ENCODE peak calls at places on chromosomes 4 and X, in six cellular contexts. H is HepG2, J is K562, M is A549, B is upper lobe of left lung, U is GM12878. I is an unnamed sample. For H3K4me1, the result is how much of the 10 kb centered on the place peaks cover.

GRCh38 chr4:146643812-146644401 is 5.2 kb downstream of the POU4F2 start:
- ATAC-seq in U (peak), J (peak), B (no peak), H (peak), M (no peak), I (no peak)

GRCh38 chr4:183848762-183849161 is 56.3 kb upstream of the STOX2 start:
- ATAC-seq in M (no peak), J (no peak), B (no peak), H (no peak), U (no peak), I (no peak)

GRCh38 chrX:153582896-153583295 is 16.0 kb downstream of the CCNQ start:
- ATAC-seq in M (no peak), U (peak), J (peak), H (peak), B (no peak), I (no peak)

GRCh38 chr4:123952530-123953274 is 556.1 kb downstream of the SPRY1 start:
- ATAC-seq in U (no peak), M (no peak), B (no peak), J (no peak), H (no peak), I (no peak)

GRCh38 chr4:48315728-48316630 is 25.4 kb upstream of the SLAIN2 start:
- ATAC-seq in H (peak), M (peak), B (peak), U (peak), J (peak), I (peak)

GRCh38 chr4:30903493-30903892 is 183.3 kb downstream of the PCDH7 start:
- ATAC-seq in H (no peak), M (no peak), U (no peak), B (peak), J (no peak), I (no peak)

GRCh38 chr4:147134536-147135210 is 189.0 kb upstream of the TTC29 start:
- ATAC-seq in J (no peak), H (no peak), B (no peak), M (no peak), U (no peak), I (no peak)

GRCh38 chrX:10103023-10103422 is 53.8 kb upstream of the CLCN4 start:
- ATAC-seq in J (no peak), H (no peak), M (no peak), U (no peak), B (peak), I (no peak)

GRCh38 chr4:78325244-78326187 is 226.1 kb upstream of the ANXA3 start:
- ATAC-seq in M (peak), J (no peak), H (no peak), B (no peak), U (no peak), I (no peak)

GRCh38 chrX:56812515-56813105 is 83.6 kb downstream of the NBDY start:
- ATAC-seq in U (peak), B (peak), M (no peak), H (no peak), J (peak), I (no peak)

GRCh38 chr4:168636506-168637176 is 139.8 kb downstream of the PALLD start:
- ATAC-seq in H (no peak), U (no peak), M (peak), J (no peak), B (peak), I (peak)

GRCh38 chrX:155953055-155953454 is 44.4 kb upstream of the IL9R start:
- ATAC-seq in J (no peak), U (no peak), M (no peak), H (no peak), B (no peak), I (no peak)

GRCh38 chrX:150696264-150696789 is 3.1 kb downstream of the MTMR1 start:
- ATAC-seq in M (no peak), H (no peak), J (no peak), B (no peak), U (peak), I (no peak)

GRCh38 chr4:110059556-110060191 is 138.7 kb downstream of the ELOVL6 start:
- ATAC-seq in B (no peak), H (no peak), J (no peak), M (peak), U (peak), I (no peak)

GRCh38 chr4:164935363-164935762 is 42.1 kb downstream of the TRIM61 start:
- ATAC-seq in H (peak), B (no peak), M (peak), J (peak), U (peak), I (no peak)

GRCh38 chr4:15797320-15797719 is 19.2 kb downstream of the CD38 start:
- ATAC-seq in U (no peak), B (no peak), M (no peak), J (no peak), H (no peak), I (no peak)

GRCh38 chrX:41703574-41704029 is 14.8 kb downstream of the GPR34 start:
- ATAC-seq in J (no peak), B (no peak), U (peak), H (no peak), M (no peak), I (no peak)

GRCh38 chr4:142567620-142568451 is 278.3 kb downstream of the INPP4B start:
- ATAC-seq in H (no peak), B (peak), U (peak), J (no peak), M (peak), I (no peak)

GRCh38 chr4:8528713-8529112 is 51.5 kb upstream of the GPR78 start:
- ATAC-seq in J (no peak), B (no peak), H (no peak), U (peak), M (no peak), I (no peak)

GRCh38 chr4:102817021-102817605 is 10.2 kb downstream of the UBE2D3 start:
- ATAC-seq in M (no peak), U (peak), J (no peak), B (no peak), H (no peak), I (no peak)

GRCh38 chr4:133320576-133321170 is 171.6 kb downstream of the PCDH10 start:
- ATAC-seq in J (peak), H (peak), M (peak), B (no peak), U (peak), I (no peak)

GRCh38 chrX:8868906-8869305 is 67.7 kb upstream of the FAM9A start:
- ATAC-seq in J (no peak), B (no peak), H (no peak), U (no peak), M (peak), I (no peak)

GRCh38 chr4:23931489-23931830 is 41.6 kb upstream of the PPARGC1A start:
- ATAC-seq in M (no peak), J (no peak), U (no peak), B (no peak), H (no peak), I (peak)
- H3K4me1 ChIP-seq in M (under half), J (under half), U (under half), B (under half), H (under half), I (under half)

DNA sequence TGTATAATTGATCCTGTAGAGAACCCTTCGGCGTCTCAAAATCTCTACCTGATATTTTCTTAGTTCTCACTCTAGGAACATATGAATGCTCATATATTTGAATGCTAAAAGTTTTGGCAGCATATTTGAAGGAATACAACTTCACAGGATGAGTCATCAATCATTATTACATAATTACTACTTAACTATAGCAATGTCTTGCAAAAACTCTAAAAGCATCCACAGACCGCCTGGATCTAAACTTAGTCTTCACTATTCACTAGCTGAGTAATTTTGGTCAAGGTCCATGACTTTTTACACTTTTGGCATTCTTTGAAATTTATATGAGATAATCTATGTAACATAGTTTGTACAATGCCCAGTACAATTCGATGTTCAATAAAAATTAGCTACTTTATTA is 194.7 kb downstream of the DTHD1 start:
- ATAC-seq in M (no peak), H (no peak), J (no peak), U (no peak), B (no peak), I (no peak)
- H3K4me3 ChIP-seq in M (no peak), H (no peak), J (no peak), U (no peak), B (no peak), I (no peak)

GRCh38 chr4:95092762-95093161 is 335.0 kb downstream of the BMPR1B start:
- ATAC-seq in M (no peak), J (no peak), H (no peak), U (no peak), B (no peak), I (no peak)

GRCh38 chr4:95093936-95094929 is 336.5 kb downstream of the BMPR1B start:
- ATAC-seq in H (no peak), U (no peak), J (no peak), B (no peak), M (peak), I (no peak)

GRCh38 chr4:95095352-95095974 is 337.7 kb downstream of the BMPR1B start:
- ATAC-seq in B (peak), U (no peak), H (peak), M (peak), J (no peak), I (no peak)

GRCh38 chr4:95091272-95091671 is 333.5 kb downstream of the BMPR1B start:
- ATAC-seq in B (no peak), M (peak), J (no peak), U (no peak), H (no peak), I (no peak)

GRCh38 chr4:95093460-95093859 is 335.7 kb downstream of the BMPR1B start:
- ATAC-seq in M (no peak), J (no peak), U (no peak), H (no peak), B (no peak), I (no peak)
- TF ChIP-seq EP300 in M (no peak), J (no peak), U (no peak), H (no peak), B (no peak), I (no peak)

GRCh38 chr4:25818293-25819240 is 44.2 kb downstream of the SEL1L3 start:
- ATAC-seq in H (no peak), U (no peak), B (no peak), J (no peak), M (no peak), I (no peak)

GRCh38 chr4:25815586-25815985 is 47.2 kb downstream of the SEL1L3 start:
- ATAC-seq in J (no peak), H (no peak), U (no peak), M (no peak), B (no peak), I (no peak)

GRCh38 chr4:25814737-25815136 is 48.1 kb downstream of the SEL1L3 start:
- ATAC-seq in J (no peak), B (peak), H (no peak), M (peak), U (no peak), I (no peak)

GRCh38 chr4:25816591-25817058 is 46.2 kb downstream of the SEL1L3 start:
- ATAC-seq in M (no peak), H (no peak), J (no peak), B (no peak), U (no peak), I (no peak)

DNA sequence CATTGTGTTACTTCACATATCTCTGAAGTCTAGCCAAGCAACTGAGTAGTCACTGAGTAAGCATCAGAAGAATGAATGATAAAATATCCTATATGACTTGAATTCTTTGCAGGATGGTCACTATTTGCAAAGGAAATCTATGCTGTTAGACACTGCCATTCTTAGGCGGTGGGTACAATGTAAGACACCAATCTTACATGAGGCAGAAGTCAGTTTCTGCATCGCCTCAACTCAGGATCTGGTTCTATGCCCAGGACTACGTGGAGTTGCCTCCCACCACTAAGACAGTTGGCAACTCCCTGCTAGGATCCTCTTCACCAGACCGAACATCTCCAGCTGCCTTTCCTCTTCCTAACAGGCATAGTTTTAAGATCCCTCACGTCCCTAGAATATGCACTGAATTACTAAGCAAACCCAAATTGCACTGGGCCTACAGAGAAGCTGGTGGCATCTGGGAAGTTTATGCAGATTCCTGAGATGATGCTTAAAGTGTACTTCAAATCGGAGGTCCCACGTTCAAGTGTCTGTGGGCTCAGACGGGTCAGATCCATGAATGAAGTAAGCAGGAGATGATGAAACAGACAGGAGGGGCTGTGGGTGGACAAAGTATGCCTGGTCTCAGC is 45.6 kb downstream of the SEL1L3 start:
- ATAC-seq in M (peak), B (no peak), U (no peak), H (no peak), J (no peak), I (no peak)
- H3K4me1 ChIP-seq in M (half or more), B (under half), U (under half), H (under half), J (under half), I (under half)

DNA sequence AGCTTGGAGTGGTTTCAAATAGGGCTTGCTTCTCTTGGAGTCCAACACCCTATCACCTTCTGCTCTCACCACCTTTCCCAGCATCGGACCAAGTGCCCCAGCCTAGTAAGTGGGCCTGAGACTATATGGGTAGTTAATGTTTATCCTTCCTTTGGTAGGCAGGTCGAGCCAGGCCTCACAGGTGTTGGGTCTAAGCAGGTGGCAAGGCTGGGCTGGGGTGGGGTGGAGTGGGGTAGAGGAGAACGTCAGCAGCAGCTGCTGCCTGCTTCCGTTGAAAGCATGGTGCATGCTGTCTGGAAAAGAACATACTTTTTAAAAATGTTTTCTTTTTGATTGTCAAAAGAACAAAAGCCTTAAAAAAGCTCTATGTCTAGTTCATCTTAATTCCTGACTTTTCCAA is 1.3 kb downstream of the DRP2 start:
- ATAC-seq in M (no peak), U (no peak), J (no peak), B (no peak), H (no peak), I (no peak)
- H3K4me3 ChIP-seq in M (no peak), U (no peak), J (no peak), B (no peak), H (no peak), I (no peak)

DNA sequence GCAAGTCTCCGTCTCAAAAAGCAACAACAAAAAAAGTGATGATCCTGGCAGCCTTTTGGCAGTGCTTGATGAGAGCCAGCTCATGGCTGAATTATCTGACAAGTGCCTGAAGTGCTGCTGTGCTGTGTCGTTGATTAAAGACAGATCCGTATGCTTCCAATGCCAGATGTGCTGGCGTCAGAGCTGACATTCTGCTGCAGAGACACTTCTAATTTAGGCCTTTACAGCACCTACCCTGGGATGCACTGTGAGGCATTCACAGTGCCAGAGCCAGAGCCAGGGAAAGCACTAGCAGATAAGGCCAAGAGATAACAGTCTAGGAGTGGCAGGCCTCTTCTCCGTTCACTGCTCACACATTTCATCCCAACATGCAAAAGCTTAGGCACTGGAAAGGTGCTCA is 995.5 kb downstream of the RAB28 start:
- ATAC-seq in B (no peak), H (peak), U (no peak), J (no peak), M (no peak), I (no peak)
- TF ChIP-seq EP300 in B (no peak), H (no peak), U (no peak), J (no peak), M (no peak), I (no peak)

GRCh38 chr4:159159611-159160010 is 56.7 kb downstream of the RAPGEF2 start:
- ATAC-seq in M (no peak), U (no peak), B (no peak), H (no peak), J (no peak), I (no peak)

GRCh38 chr4:159160242-159160641 is 57.4 kb downstream of the RAPGEF2 start:
- ATAC-seq in B (no peak), U (no peak), J (no peak), M (no peak), H (no peak), I (no peak)

GRCh38 chr4:159158083-159158617 is 55.3 kb downstream of the RAPGEF2 start:
- ATAC-seq in M (no peak), H (no peak), B (no peak), U (no peak), J (no peak), I (no peak)

GRCh38 chr4:159162576-159162975 is 59.7 kb downstream of the RAPGEF2 start:
- ATAC-seq in U (no peak), M (no peak), B (no peak), J (no peak), H (no peak), I (no peak)

GRCh38 chr4:159158989-159159388 is 56.1 kb downstream of the RAPGEF2 start:
- ATAC-seq in H (no peak), J (no peak), B (no peak), U (no peak), M (no peak), I (no peak)
- H3K4me1 ChIP-seq in H (under half), J (under half), B (under half), U (under half), M (under half), I (under half)

I was measured in gastroesophageal sphincter.